ENCODE peak calls at places on chromosomes 1 and 21, in five cellular contexts. I, Q, V, Z and Y are unnamed samples.

GRCh38 chr1:61375082-61375880 is 292.9 kb downstream of the NFIA start:
- DNase-seq in I (no peak), Q (no peak), V (no peak), Z (no peak), Y (no peak)

GRCh38 chr1:67749844-67750689 is 65.1 kb downstream of the GADD45A start:
- DNase-seq in I (no peak), Q (peak), V (no peak), Z (no peak), Y (no peak)

GRCh38 chr1:27154469-27154990 is 395 bp downstream of the SLC9A1 start:
- DNase-seq in I (no peak), Q (no peak), V (no peak), Z (no peak), Y (no peak)

GRCh38 chr1:248631354-248632041 is 3.4 kb downstream of the OR2T11 start:
- DNase-seq in I (no peak), Q (no peak), V (no peak), Z (no peak), Y (no peak)

GRCh38 chr21:36524477-36524876 is 44.6 kb upstream of the CLDN14 start:
- DNase-seq in I (no peak), Q (no peak), V (no peak), Z (no peak), Y (no peak)

GRCh38 chr1:75136158-75136815 is 2.1 kb downstream of the LHX8 start:
- DNase-seq in I (peak), Q (peak), V (no peak), Z (no peak), Y (peak)

GRCh38 chr1:182629674-182630073 is 25.5 kb upstream of the RGS16 start:
- DNase-seq in I (no peak), Q (no peak), V (peak), Z (no peak), Y (no peak)

GRCh38 chr1:51950701-51951100 is 39.8 kb downstream of the RAB3B start:
- DNase-seq in I (no peak), Q (no peak), V (no peak), Z (no peak), Y (no peak)

GRCh38 chr1:100443739-100444571 is 91.6 kb downstream of the CDC14A start:
- DNase-seq in I (no peak), Q (no peak), V (no peak), Z (no peak), Y (no peak)

GRCh38 chr21:45894107-45894810 is 87.3 kb upstream of the COL6A1 start:
- DNase-seq in I (no peak), Q (peak), V (no peak), Z (no peak), Y (no peak)

GRCh38 chr1:172269084-172269483 is 151.4 kb upstream of the C1orf105 start:
- DNase-seq in I (no peak), Q (no peak), V (no peak), Z (no peak), Y (no peak)

GRCh38 chr1:216186816-216187215 is 236.4 kb downstream of the USH2A start:
- DNase-seq in I (peak), Q (no peak), V (no peak), Z (no peak), Y (no peak)

GRCh38 chr1:6005276-6005917 is 13.2 kb upstream of the NPHP4 start:
- DNase-seq in I (no peak), Q (no peak), V (no peak), Z (no peak), Y (no peak)

GRCh38 chr1:5977494-5978444 is 14.5 kb downstream of the NPHP4 start:
- DNase-seq in I (no peak), Q (no peak), V (no peak), Z (no peak), Y (no peak)

GRCh38 chr21:41764558-41765392 is 2.1 kb downstream of the RIPK4 start:
- DNase-seq in I (no peak), Q (no peak), V (no peak), Z (no peak), Y (no peak)

GRCh38 chr1:10687782-10688408 is 108.6 kb downstream of the CASZ1 start:
- DNase-seq in I (no peak), Q (no peak), V (no peak), Z (no peak), Y (no peak)

GRCh38 chr21:31531967-31532366 is 127.5 kb upstream of the SOD1 start:
- DNase-seq in I (peak), Q (peak), V (no peak), Z (no peak), Y (no peak)

GRCh38 chr1:32426489-32427255 is 32.4 kb upstream of the BSDC1 start:
- DNase-seq in I (no peak), Q (no peak), V (no peak), Z (peak), Y (no peak)

GRCh38 chr21:37682908-37683307 is 233.3 kb downstream of the KCNJ6 start:
- DNase-seq in I (no peak), Q (no peak), V (no peak), Z (no peak), Y (no peak)

GRCh38 chr1:245997471-245998258 is 509.4 kb downstream of the SMYD3 start:
- DNase-seq in I (no peak), Q (peak), V (no peak), Z (no peak), Y (no peak)

GRCh38 chr1:59083946-59084865 is 212.7 kb upstream of the FGGY start:
- DNase-seq in I (no peak), Q (no peak), V (no peak), Z (no peak), Y (no peak)

GRCh38 chr1:8004803-8005573 is 21.1 kb downstream of the ERRFI1 start:
- DNase-seq in I (peak), Q (peak), V (no peak), Z (no peak), Y (peak)

GRCh38 chr1:1125945-1126344 is 10.1 kb upstream of the C1orf159 start:
- DNase-seq in I (no peak), Q (no peak), V (no peak), Z (no peak), Y (no peak)